ENCODE peak calls at places on chromosomes 3 and 15, in seven cellular contexts. R is epithelial cell of esophagus; P is KBM-7; W is activated T-helper 2 cell treated with anti-CD3 and anti-CD28 coated beads, Interferon-gamma antibody, Interleukin-2, Interleukin-4, amounts not matched to agents 10 μg/mL and 5 μg/mL and 100 μg/mL, durations not matched to agents 14 hours and 24 hours and 36 hours; Z is hypothalamus; C is CD8-positive, alpha-beta memory T cell; I is mesenteric fat pad. J is an unnamed sample.

GRCh38 chr3:97391167-97391566 is 373.4 kb upstream of the ARL6 start:
- DNase-seq in R (no peak), P (no peak), W (no peak), Z (no peak), C (no peak), I (no peak), J (no peak)

GRCh38 chr3:192303235-192303634 is 424.1 kb downstream of the FGF12 start:
- DNase-seq in R (peak; percentile 4), P (no peak), W (no peak), Z (no peak), C (no peak), I (no peak), J (no peak)

GRCh38 chr3:37640636-37641375 is 220.9 kb upstream of the CTDSPL start:
- DNase-seq in R (no peak), P (no peak), W (no peak), Z (no peak), C (no peak), I (no peak), J (no peak)

GRCh38 chr3:182490601-182491485 is 302.5 kb upstream of the ATP11B start:
- DNase-seq in R (peak; percentile 63), P (peak; percentile 28), W (no peak), Z (no peak), C (no peak), I (no peak), J (no peak)

GRCh38 chr15:68352401-68353062 is 75.0 kb downstream of the FEM1B start:
- DNase-seq in R (peak; percentile 87), P (peak; percentile 94), W (peak; percentile 29), Z (no peak), C (no peak), I (no peak), J (no peak)

GRCh38 chr15:58228708-58229107 is 90.5 kb downstream of the AQP9 start:
- DNase-seq in R (no peak), P (no peak), W (no peak), Z (no peak), C (no peak), I (no peak), J (no peak)

GRCh38 chr3:157201648-157202278 is 41.8 kb upstream of the CCNL1 start:
- DNase-seq in R (peak; percentile 57), P (peak; percentile 56), W (no peak), Z (no peak), C (no peak), I (no peak), J (no peak)

GRCh38 chr15:82805994-82806406 is at the start of gene FSD2:
- DNase-seq in R (no peak), P (peak; percentile 93), W (no peak), Z (no peak), C (no peak), I (no peak), J (no peak)

GRCh38 chr15:73437541-73438109 is 5.3 kb upstream of the REC114 start:
- DNase-seq in R (no peak), P (no peak), W (no peak), Z (no peak), C (no peak), I (no peak), J (no peak)

GRCh38 chr3:43759297-43759782 is 68.6 kb downstream of the ABHD5 start:
- DNase-seq in R (peak; percentile 60), P (no peak), W (no peak), Z (no peak), C (no peak), I (peak; percentile 64), J (peak; percentile 41)